ENCODE peak calls at places on chromosomes 13 and 19, in eight cellular contexts. One of them, this sample, is unnamed.

GRCh38 chr13:94315188-94315587 is 164.3 kb downstream of the DCT start:
- DNase-seq in stomach: no peak
- DNase-seq in activated CD8-positive, alpha-beta T cell treated with anti-CD3 and anti-CD28 coated beads for 36 hours: no peak
- DNase-seq in A549: no peak
- DNase-seq in GM23338: no peak
- DNase-seq in HFF-Myc: no peak
- DNase-seq in brain microvascular endothelial cell: no peak
- DNase-seq in CD4-positive, alpha-beta T cell: no peak
- DNase-seq in this sample: no peak

GRCh38 chr19:371501-372160 is 27.0 kb upstream of the MIER2 start:
- DNase-seq in stomach: no peak
- DNase-seq in A549: no peak
- DNase-seq in CD4-positive, alpha-beta T cell: no peak
- DNase-seq in brain microvascular endothelial cell: no peak
- DNase-seq in GM23338: no peak
- DNase-seq in activated CD8-positive, alpha-beta T cell treated with anti-CD3 and anti-CD28 coated beads for 36 hours: no peak
- DNase-seq in HFF-Myc: no peak
- DNase-seq in this sample: no peak

GRCh38 chr19:39147480-39147879 is 21.9 kb downstream of the PAK4 start:
- DNase-seq in A549: no peak
- DNase-seq in stomach: no peak
- DNase-seq in brain microvascular endothelial cell: no peak
- DNase-seq in activated CD8-positive, alpha-beta T cell treated with anti-CD3 and anti-CD28 coated beads for 36 hours: no peak
- DNase-seq in CD4-positive, alpha-beta T cell: no peak
- DNase-seq in GM23338: no peak
- DNase-seq in HFF-Myc: no peak
- DNase-seq in this sample: no peak

GRCh38 chr13:31944262-31945160 is 87.1 kb upstream of the FRY start:
- DNase-seq in CD4-positive, alpha-beta T cell: no peak
- DNase-seq in stomach: no peak
- DNase-seq in A549: no peak
- DNase-seq in brain microvascular endothelial cell: no peak
- DNase-seq in HFF-Myc: no peak
- DNase-seq in GM23338: no peak
- DNase-seq in activated CD8-positive, alpha-beta T cell treated with anti-CD3 and anti-CD28 coated beads for 36 hours: no peak
- DNase-seq in this sample: no peak

GRCh38 chr19:4689403-4689802 is 19.3 kb upstream of the MYDGF start:
- DNase-seq in CD4-positive, alpha-beta T cell: no peak
- DNase-seq in activated CD8-positive, alpha-beta T cell treated with anti-CD3 and anti-CD28 coated beads for 36 hours: no peak
- DNase-seq in A549: no peak
- DNase-seq in HFF-Myc: no peak
- DNase-seq in brain microvascular endothelial cell: no peak
- DNase-seq in GM23338: no peak
- DNase-seq in stomach: no peak
- DNase-seq in this sample: no peak

GRCh38 chr19:37990362-37990761 is 83.4 kb downstream of the SIPA1L3 start:
- DNase-seq in activated CD8-positive, alpha-beta T cell treated with anti-CD3 and anti-CD28 coated beads for 36 hours: no peak
- DNase-seq in HFF-Myc: no peak
- DNase-seq in stomach: no peak
- DNase-seq in A549: peak; percentile 49
- DNase-seq in GM23338: peak; percentile 46
- DNase-seq in brain microvascular endothelial cell: no peak
- DNase-seq in CD4-positive, alpha-beta T cell: no peak
- DNase-seq in this sample: no peak

GRCh38 chr19:7500811-7501450 is 12.1 kb upstream of the PEX11G start:
- DNase-seq in GM23338: peak; percentile 96
- DNase-seq in stomach: peak; percentile 72
- DNase-seq in activated CD8-positive, alpha-beta T cell treated with anti-CD3 and anti-CD28 coated beads for 36 hours: peak; percentile 74
- DNase-seq in brain microvascular endothelial cell: peak; percentile 39
- DNase-seq in CD4-positive, alpha-beta T cell: peak; percentile 26
- DNase-seq in A549: peak; percentile 89
- DNase-seq in HFF-Myc: no peak
- DNase-seq in this sample: no peak

GRCh38 chr19:19610376-19611240 is 7.9 kb downstream of the PBX4 start:
- DNase-seq in A549: no peak
- DNase-seq in CD4-positive, alpha-beta T cell: no peak
- DNase-seq in HFF-Myc: no peak
- DNase-seq in GM23338: no peak
- DNase-seq in stomach: no peak
- DNase-seq in brain microvascular endothelial cell: no peak
- DNase-seq in activated CD8-positive, alpha-beta T cell treated with anti-CD3 and anti-CD28 coated beads for 36 hours: no peak
- DNase-seq in this sample: no peak

GRCh38 chr19:57708641-57709354 is at the start of gene ZNF154:
- DNase-seq in A549: no peak
- DNase-seq in brain microvascular endothelial cell: peak; percentile 80
- DNase-seq in CD4-positive, alpha-beta T cell: peak; percentile 29
- DNase-seq in GM23338: peak; percentile 99
- DNase-seq in stomach: no peak
- DNase-seq in HFF-Myc: peak; percentile 33
- DNase-seq in activated CD8-positive, alpha-beta T cell treated with anti-CD3 and anti-CD28 coated beads for 36 hours: peak; percentile 76
- DNase-seq in this sample: peak; percentile 51

GRCh38 chr19:57759096-57759495 is 10.4 kb upstream of the ZNF586 start:
- DNase-seq in A549: no peak
- DNase-seq in activated CD8-positive, alpha-beta T cell treated with anti-CD3 and anti-CD28 coated beads for 36 hours: no peak
- DNase-seq in CD4-positive, alpha-beta T cell: no peak
- DNase-seq in brain microvascular endothelial cell: no peak
- DNase-seq in GM23338: no peak
- DNase-seq in stomach: no peak
- DNase-seq in HFF-Myc: no peak
- DNase-seq in this sample: no peak

GRCh38 chr19:47540748-47541147 is 25.9 kb upstream of the NAPA start:
- DNase-seq in stomach: no peak
- DNase-seq in brain microvascular endothelial cell: peak; percentile 11
- DNase-seq in activated CD8-positive, alpha-beta T cell treated with anti-CD3 and anti-CD28 coated beads for 36 hours: no peak
- DNase-seq in HFF-Myc: no peak
- DNase-seq in GM23338: peak; percentile 74
- DNase-seq in CD4-positive, alpha-beta T cell: no peak
- DNase-seq in A549: peak; percentile 46
- DNase-seq in this sample: peak; percentile 9

GRCh38 chr13:65789815-65790214 is 1440.3 kb downstream of the PCDH9 start:
- DNase-seq in A549: peak; percentile 10
- DNase-seq in brain microvascular endothelial cell: no peak
- DNase-seq in GM23338: no peak
- DNase-seq in stomach: no peak
- DNase-seq in CD4-positive, alpha-beta T cell: no peak
- DNase-seq in activated CD8-positive, alpha-beta T cell treated with anti-CD3 and anti-CD28 coated beads for 36 hours: no peak
- DNase-seq in HFF-Myc: no peak
- DNase-seq in this sample: no peak

GRCh38 chr19:5001547-5002131 is 32.7 kb downstream of the KDM4B start:
- DNase-seq in HFF-Myc: peak; percentile 81
- DNase-seq in GM23338: peak; percentile 75
- DNase-seq in stomach: no peak
- DNase-seq in A549: peak; percentile 62
- DNase-seq in CD4-positive, alpha-beta T cell: peak; percentile 13
- DNase-seq in activated CD8-positive, alpha-beta T cell treated with anti-CD3 and anti-CD28 coated beads for 36 hours: peak; percentile 44
- DNase-seq in brain microvascular endothelial cell: peak; percentile 57
- DNase-seq in this sample: peak; percentile 43

GRCh38 chr19:5369962-5370367 is 29.4 kb upstream of the PTPRS start:
- DNase-seq in HFF-Myc: no peak
- DNase-seq in CD4-positive, alpha-beta T cell: peak; percentile 15
- DNase-seq in A549: peak; percentile 63
- DNase-seq in stomach: peak; percentile 69
- DNase-seq in brain microvascular endothelial cell: peak; percentile 35
- DNase-seq in GM23338: peak; percentile 84
- DNase-seq in activated CD8-positive, alpha-beta T cell treated with anti-CD3 and anti-CD28 coated beads for 36 hours: peak; percentile 82
- DNase-seq in this sample: no peak

GRCh38 chr13:50608357-50608756 is 235.1 kb downstream of the DLEU7 start:
- DNase-seq in GM23338: no peak
- DNase-seq in CD4-positive, alpha-beta T cell: no peak
- DNase-seq in brain microvascular endothelial cell: no peak
- DNase-seq in HFF-Myc: no peak
- DNase-seq in activated CD8-positive, alpha-beta T cell treated with anti-CD3 and anti-CD28 coated beads for 36 hours: no peak
- DNase-seq in A549: no peak
- DNase-seq in stomach: no peak
- DNase-seq in this sample: no peak

GRCh38 chr13:76886292-76887061 is at the start of gene KCTD12:
- DNase-seq in activated CD8-positive, alpha-beta T cell treated with anti-CD3 and anti-CD28 coated beads for 36 hours: peak; percentile 78
- DNase-seq in brain microvascular endothelial cell: peak; percentile 69
- DNase-seq in CD4-positive, alpha-beta T cell: peak; percentile 72
- DNase-seq in stomach: peak; percentile 76
- DNase-seq in A549: peak; percentile 72
- DNase-seq in GM23338: peak; percentile 82
- DNase-seq in HFF-Myc: peak; percentile 35
- DNase-seq in this sample: peak; percentile 55

GRCh38 chr13:77480071-77480470 is 55.4 kb upstream of the SCEL start:
- DNase-seq in activated CD8-positive, alpha-beta T cell treated with anti-CD3 and anti-CD28 coated beads for 36 hours: no peak
- DNase-seq in stomach: no peak
- DNase-seq in brain microvascular endothelial cell: no peak
- DNase-seq in A549: no peak
- DNase-seq in HFF-Myc: no peak
- DNase-seq in CD4-positive, alpha-beta T cell: no peak
- DNase-seq in GM23338: peak; percentile 57
- DNase-seq in this sample: no peak

GRCh38 chr13:36736119-36736726 is 62.4 kb downstream of the SERTM1 start:
- DNase-seq in brain microvascular endothelial cell: peak; percentile 45
- DNase-seq in activated CD8-positive, alpha-beta T cell treated with anti-CD3 and anti-CD28 coated beads for 36 hours: peak; percentile 52
- DNase-seq in HFF-Myc: peak; percentile 14
- DNase-seq in CD4-positive, alpha-beta T cell: peak; percentile 14
- DNase-seq in A549: peak; percentile 50
- DNase-seq in GM23338: peak; percentile 74
- DNase-seq in stomach: peak; percentile 45
- DNase-seq in this sample: peak; percentile 59

GRCh38 chr13:50845211-50845610 is 1.7 kb upstream of the DLEU7 start:
- DNase-seq in brain microvascular endothelial cell: no peak
- DNase-seq in CD4-positive, alpha-beta T cell: no peak
- DNase-seq in HFF-Myc: no peak
- DNase-seq in activated CD8-positive, alpha-beta T cell treated with anti-CD3 and anti-CD28 coated beads for 36 hours: no peak
- DNase-seq in A549: no peak
- DNase-seq in GM23338: no peak
- DNase-seq in stomach: no peak
- DNase-seq in this sample: peak; percentile 3

GRCh38 chr19:14005381-14006084 is 587 bp downstream of the RFX1 start:
- DNase-seq in CD4-positive, alpha-beta T cell: peak; percentile 89
- DNase-seq in A549: peak; percentile 87
- DNase-seq in brain microvascular endothelial cell: peak; percentile 79
- DNase-seq in GM23338: peak; percentile 93
- DNase-seq in stomach: peak; percentile 94
- DNase-seq in activated CD8-positive, alpha-beta T cell treated with anti-CD3 and anti-CD28 coated beads for 36 hours: peak; percentile 95
- DNase-seq in HFF-Myc: no peak
- DNase-seq in this sample: peak; percentile 63

GRCh38 chr19:16324384-16325160 is at the start of gene KLF2:
- DNase-seq in A549: peak; percentile 87
- DNase-seq in brain microvascular endothelial cell: peak; percentile 90
- DNase-seq in CD4-positive, alpha-beta T cell: peak; percentile 93
- DNase-seq in HFF-Myc: no peak
- DNase-seq in stomach: peak; percentile 93
- DNase-seq in GM23338: peak; percentile 77
- DNase-seq in activated CD8-positive, alpha-beta T cell treated with anti-CD3 and anti-CD28 coated beads for 36 hours: peak; percentile 87
- DNase-seq in this sample: peak; percentile 50

GRCh38 chr13:94325660-94326059 is 153.8 kb downstream of the DCT start:
- DNase-seq in HFF-Myc: no peak
- DNase-seq in A549: no peak
- DNase-seq in stomach: no peak
- DNase-seq in brain microvascular endothelial cell: peak; percentile 84
- DNase-seq in GM23338: peak; percentile 21
- DNase-seq in activated CD8-positive, alpha-beta T cell treated with anti-CD3 and anti-CD28 coated beads for 36 hours: no peak
- DNase-seq in CD4-positive, alpha-beta T cell: no peak
- DNase-seq in this sample: no peak

GRCh38 chr19:42246143-42246868 is 3.9 kb upstream of the GSK3A start:
- DNase-seq in A549: peak; percentile 85
- DNase-seq in GM23338: peak; percentile 88
- DNase-seq in stomach: peak; percentile 73
- DNase-seq in HFF-Myc: no peak
- DNase-seq in CD4-positive, alpha-beta T cell: no peak
- DNase-seq in activated CD8-positive, alpha-beta T cell treated with anti-CD3 and anti-CD28 coated beads for 36 hours: peak; percentile 38
- DNase-seq in brain microvascular endothelial cell: peak; percentile 77
- DNase-seq in this sample: peak; percentile 48
- TF ChIP-seq CTCF in A549: peak; percentile 79
- TF ChIP-seq CTCF in GM23338: peak; percentile 84
- TF ChIP-seq CTCF in stomach: no peak
- TF ChIP-seq CTCF in HFF-Myc: peak; percentile 68
- TF ChIP-seq CTCF in CD4-positive, alpha-beta T cell: no peak
- TF ChIP-seq CTCF in activated CD8-positive, alpha-beta T cell treated with anti-CD3 and anti-CD28 coated beads for 36 hours: no peak
- TF ChIP-seq CTCF in brain microvascular endothelial cell: peak; percentile 89
- TF ChIP-seq CTCF in this sample: peak; percentile 74

GRCh38 chr19:29934257-29934656 is 7.8 kb upstream of the URI1 start:
- DNase-seq in HFF-Myc: no peak
- DNase-seq in brain microvascular endothelial cell: no peak
- DNase-seq in CD4-positive, alpha-beta T cell: no peak
- DNase-seq in activated CD8-positive, alpha-beta T cell treated with anti-CD3 and anti-CD28 coated beads for 36 hours: no peak
- DNase-seq in stomach: no peak
- DNase-seq in A549: no peak
- DNase-seq in GM23338: no peak
- DNase-seq in this sample: no peak
- TF ChIP-seq CTCF in HFF-Myc: no peak
- TF ChIP-seq CTCF in brain microvascular endothelial cell: no peak
- TF ChIP-seq CTCF in CD4-positive, alpha-beta T cell: no peak
- TF ChIP-seq CTCF in activated CD8-positive, alpha-beta T cell treated with anti-CD3 and anti-CD28 coated beads for 36 hours: no peak
- TF ChIP-seq CTCF in stomach: no peak
- TF ChIP-seq CTCF in A549: no peak
- TF ChIP-seq CTCF in GM23338: no peak
- TF ChIP-seq CTCF in this sample: no peak

DNA sequence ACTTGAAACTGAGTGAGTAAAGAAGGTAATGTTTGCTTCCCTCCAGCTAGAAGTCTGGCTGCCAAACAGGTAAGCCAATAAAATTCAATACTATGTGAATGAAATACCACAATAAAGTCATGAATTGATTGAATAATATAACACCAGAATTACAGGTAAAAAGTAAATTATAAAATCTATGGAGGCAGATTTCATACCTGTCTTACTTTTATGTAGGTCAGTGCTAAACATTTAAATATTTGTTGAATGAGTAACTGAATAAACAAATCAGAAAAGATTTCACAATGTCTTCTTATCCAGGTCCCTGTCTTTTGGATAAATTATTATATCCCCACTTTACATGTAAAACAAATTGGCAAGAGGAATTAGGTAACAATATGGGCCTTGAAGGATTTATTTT is 62.7 kb downstream of the MICU2 start:
- DNase-seq in CD4-positive, alpha-beta T cell: no peak
- DNase-seq in HFF-Myc: no peak
- DNase-seq in stomach: no peak
- DNase-seq in brain microvascular endothelial cell: no peak
- DNase-seq in GM23338: no peak
- DNase-seq in activated CD8-positive, alpha-beta T cell treated with anti-CD3 and anti-CD28 coated beads for 36 hours: no peak
- DNase-seq in A549: no peak
- DNase-seq in this sample: no peak
- TF ChIP-seq CTCF in CD4-positive, alpha-beta T cell: no peak
- TF ChIP-seq CTCF in HFF-Myc: no peak
- TF ChIP-seq CTCF in stomach: no peak
- TF ChIP-seq CTCF in brain microvascular endothelial cell: no peak
- TF ChIP-seq CTCF in GM23338: no peak
- TF ChIP-seq CTCF in activated CD8-positive, alpha-beta T cell treated with anti-CD3 and anti-CD28 coated beads for 36 hours: no peak
- TF ChIP-seq CTCF in A549: no peak
- TF ChIP-seq CTCF in this sample: no peak

DNA sequence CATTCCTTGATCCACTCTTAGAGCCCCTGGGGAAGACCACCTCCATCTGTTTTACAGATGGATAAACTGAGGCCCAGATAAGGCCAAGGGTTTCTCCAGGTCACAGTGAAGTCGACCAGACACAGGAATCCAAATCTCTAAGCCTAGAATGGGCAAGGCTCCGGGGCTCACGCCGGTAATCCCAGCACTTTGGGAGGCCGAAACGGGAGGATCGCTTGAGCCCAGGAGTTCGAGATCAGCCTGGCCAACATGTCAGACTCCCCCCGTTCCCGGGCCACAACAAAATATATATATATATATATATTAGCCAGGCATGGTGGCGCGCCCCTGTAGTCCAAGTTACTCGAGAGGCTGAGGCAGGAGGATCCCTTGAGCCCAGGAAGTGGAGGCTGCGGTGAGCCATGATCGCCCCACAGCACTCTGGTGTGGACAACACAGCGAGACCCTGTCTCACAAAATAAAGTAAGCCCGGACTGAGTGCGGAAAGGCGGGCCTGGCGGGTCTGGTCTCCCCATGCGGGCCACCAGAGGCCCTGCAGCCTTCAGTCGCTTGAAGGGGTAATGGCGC is 615 bp upstream of the RPL13A start:
- DNase-seq in GM23338: no peak
- DNase-seq in stomach: no peak
- DNase-seq in CD4-positive, alpha-beta T cell: no peak
- DNase-seq in A549: no peak
- DNase-seq in brain microvascular endothelial cell: no peak
- DNase-seq in HFF-Myc: no peak
- DNase-seq in activated CD8-positive, alpha-beta T cell treated with anti-CD3 and anti-CD28 coated beads for 36 hours: no peak
- DNase-seq in this sample: no peak
- TF ChIP-seq CTCF in GM23338: no peak
- TF ChIP-seq CTCF in stomach: no peak
- TF ChIP-seq CTCF in CD4-positive, alpha-beta T cell: no peak
- TF ChIP-seq CTCF in A549: no peak
- TF ChIP-seq CTCF in brain microvascular endothelial cell: peak; percentile 18
- TF ChIP-seq CTCF in HFF-Myc: no peak
- TF ChIP-seq CTCF in activated CD8-positive, alpha-beta T cell treated with anti-CD3 and anti-CD28 coated beads for 36 hours: no peak
- TF ChIP-seq CTCF in this sample: no peak